ENCODE peak calls at places on chromosomes 7 and 10, in four cellular contexts. B, G, F and Z are unnamed samples.

GRCh38 chr7:90229728-90230127 is 15.2 kb upstream of the CFAP69 start:
- DNase-seq in B (no peak), G (no peak), F (no peak), Z (no peak)

GRCh38 chr10:81963606-81964005 is 88.6 kb downstream of the NRG3 start:
- DNase-seq in B (no peak), G (no peak), F (no peak), Z (peak; percentile 83)

GRCh38 chr10:26491934-26492333 is 53.8 kb downstream of the APBB1IP start:
- DNase-seq in B (no peak), G (no peak), F (no peak), Z (no peak)

GRCh38 chr7:5396999-5397656 is 26.5 kb downstream of the TNRC18 start:
- DNase-seq in B (peak; percentile 44), G (peak; percentile 86), F (peak; percentile 57), Z (peak; percentile 21)

GRCh38 chr7:107505997-107506682 is 36.3 kb downstream of the GPR22 start:
- DNase-seq in B (no peak), G (no peak), F (no peak), Z (no peak)

GRCh38 chr7:49885593-49886285 is 112.3 kb downstream of the VWC2 start:
- DNase-seq in B (no peak), G (no peak), F (no peak), Z (no peak)

GRCh38 chr7:121798896-121799295 is 74.1 kb upstream of the PTPRZ1 start:
- DNase-seq in B (peak; percentile 87), G (no peak), F (no peak), Z (no peak)

GRCh38 chr10:59668081-59668480 is 41.6 kb downstream of the SLC16A9 start:
- DNase-seq in B (peak; percentile 7), G (peak; percentile 82), F (no peak), Z (no peak)

GRCh38 chr10:28922127-28922526 is 244.8 kb downstream of the BAMBI start:
- DNase-seq in B (peak; percentile 43), G (peak; percentile 27), F (no peak), Z (no peak)

GRCh38 chr10:44395396-44395795 is 10.5 kb upstream of the CXCL12 start:
- DNase-seq in B (no peak), G (no peak), F (no peak), Z (no peak)

GRCh38 chr7:48708635-48709034 is 215.7 kb upstream of the CDC14C start:
- DNase-seq in B (peak; percentile 27), G (no peak), F (no peak), Z (no peak)

GRCh38 chr10:43912469-43912868 is 263.8 kb upstream of the ZNF32 start:
- DNase-seq in B (no peak), G (no peak), F (no peak), Z (no peak)

GRCh38 chr10:103499881-103500280 is 6.4 kb downstream of the NEURL1 start:
- DNase-seq in B (no peak), G (no peak), F (no peak), Z (no peak)

GRCh38 chr10:69965086-69965485 is 87.6 kb upstream of the MACROH2A2 start:
- DNase-seq in B (no peak), G (no peak), F (no peak), Z (no peak)